ENCODE peak calls at places on chromosomes 3 and 15, in nine cellular contexts. One of them, this sample, is unnamed.

GRCh38 chr3:151011427-151011826 is 38.9 kb upstream of the CLRN1 start:
- DNase-seq in lower lobe of right lung: no peak
- DNase-seq in heart right ventricle: no peak
- DNase-seq in right lobe of liver: no peak
- DNase-seq in CD8-positive, alpha-beta memory T cell: no peak
- DNase-seq in IMR-90: peak
- DNase-seq in fibroblast of lung: peak
- DNase-seq in Peyer's patch: no peak
- DNase-seq in spleen: no peak
- DNase-seq in this sample: no peak

GRCh38 chr3:182092662-182093262 is 381.0 kb downstream of the SOX2 start:
- DNase-seq in lower lobe of right lung: no peak
- DNase-seq in heart right ventricle: no peak
- DNase-seq in right lobe of liver: no peak
- DNase-seq in CD8-positive, alpha-beta memory T cell: no peak
- DNase-seq in IMR-90: no peak
- DNase-seq in fibroblast of lung: peak
- DNase-seq in Peyer's patch: no peak
- DNase-seq in spleen: no peak
- DNase-seq in this sample: no peak

GRCh38 chr3:127792664-127793292 is 29.5 kb downstream of the MGLL start:
- DNase-seq in lower lobe of right lung: no peak
- DNase-seq in heart right ventricle: peak
- DNase-seq in right lobe of liver: no peak
- DNase-seq in CD8-positive, alpha-beta memory T cell: no peak
- DNase-seq in IMR-90: peak
- DNase-seq in fibroblast of lung: peak
- DNase-seq in Peyer's patch: no peak
- DNase-seq in spleen: peak
- DNase-seq in this sample: no peak

GRCh38 chr3:117483839-117484238 is 774.3 kb downstream of the TUSC7 start:
- DNase-seq in lower lobe of right lung: no peak
- DNase-seq in heart right ventricle: no peak
- DNase-seq in right lobe of liver: no peak
- DNase-seq in CD8-positive, alpha-beta memory T cell: no peak
- DNase-seq in IMR-90: no peak
- DNase-seq in fibroblast of lung: no peak
- DNase-seq in Peyer's patch: no peak
- DNase-seq in spleen: no peak
- DNase-seq in this sample: no peak

GRCh38 chr3:11238880-11239279 is 33.3 kb upstream of the ATG7 start:
- DNase-seq in lower lobe of right lung: no peak
- DNase-seq in heart right ventricle: no peak
- DNase-seq in right lobe of liver: no peak
- DNase-seq in CD8-positive, alpha-beta memory T cell: no peak
- DNase-seq in IMR-90: peak
- DNase-seq in fibroblast of lung: peak
- DNase-seq in Peyer's patch: no peak
- DNase-seq in spleen: no peak
- DNase-seq in this sample: no peak

GRCh38 chr3:187987162-187987561 is 166.8 kb upstream of the LPP start:
- DNase-seq in lower lobe of right lung: no peak
- DNase-seq in heart right ventricle: no peak
- DNase-seq in right lobe of liver: no peak
- DNase-seq in CD8-positive, alpha-beta memory T cell: no peak
- DNase-seq in IMR-90: no peak
- DNase-seq in fibroblast of lung: no peak
- DNase-seq in Peyer's patch: no peak
- DNase-seq in spleen: no peak
- DNase-seq in this sample: no peak

GRCh38 chr3:42473083-42473932 is 29.1 kb upstream of the VIPR1 start:
- DNase-seq in lower lobe of right lung: peak
- DNase-seq in heart right ventricle: no peak
- DNase-seq in right lobe of liver: no peak
- DNase-seq in CD8-positive, alpha-beta memory T cell: no peak
- DNase-seq in IMR-90: peak
- DNase-seq in fibroblast of lung: peak
- DNase-seq in Peyer's patch: peak
- DNase-seq in spleen: no peak
- DNase-seq in this sample: no peak

GRCh38 chr3:31880020-31880419 is 101.0 kb downstream of the OSBPL10 start:
- DNase-seq in lower lobe of right lung: peak
- DNase-seq in heart right ventricle: no peak
- DNase-seq in right lobe of liver: no peak
- DNase-seq in CD8-positive, alpha-beta memory T cell: no peak
- DNase-seq in IMR-90: peak
- DNase-seq in fibroblast of lung: no peak
- DNase-seq in Peyer's patch: no peak
- DNase-seq in spleen: no peak
- DNase-seq in this sample: no peak

GRCh38 chr3:120561251-120562045 is 34.7 kb upstream of the NDUFB4 start:
- DNase-seq in lower lobe of right lung: peak
- DNase-seq in heart right ventricle: peak
- DNase-seq in right lobe of liver: peak
- DNase-seq in CD8-positive, alpha-beta memory T cell: peak
- DNase-seq in IMR-90: peak
- DNase-seq in fibroblast of lung: peak
- DNase-seq in Peyer's patch: peak
- DNase-seq in spleen: peak
- DNase-seq in this sample: peak

GRCh38 chr3:33173103-33173502 is 45.5 kb downstream of the SUSD5 start:
- DNase-seq in lower lobe of right lung: no peak
- DNase-seq in heart right ventricle: peak
- DNase-seq in right lobe of liver: no peak
- DNase-seq in CD8-positive, alpha-beta memory T cell: no peak
- DNase-seq in IMR-90: no peak
- DNase-seq in fibroblast of lung: no peak
- DNase-seq in Peyer's patch: no peak
- DNase-seq in spleen: no peak
- DNase-seq in this sample: no peak

GRCh38 chr15:68830141-68830540 is 9.4 kb upstream of the ANP32A start:
- DNase-seq in lower lobe of right lung: no peak
- DNase-seq in heart right ventricle: no peak
- DNase-seq in right lobe of liver: no peak
- DNase-seq in CD8-positive, alpha-beta memory T cell: no peak
- DNase-seq in IMR-90: no peak
- DNase-seq in fibroblast of lung: no peak
- DNase-seq in Peyer's patch: no peak
- DNase-seq in spleen: no peak
- DNase-seq in this sample: no peak

GRCh38 chr3:11655188-11655928 is 11.6 kb upstream of the VGLL4 start:
- DNase-seq in lower lobe of right lung: no peak
- DNase-seq in heart right ventricle: no peak
- DNase-seq in right lobe of liver: no peak
- DNase-seq in CD8-positive, alpha-beta memory T cell: no peak
- DNase-seq in IMR-90: no peak
- DNase-seq in fibroblast of lung: no peak
- DNase-seq in Peyer's patch: no peak
- DNase-seq in spleen: no peak
- DNase-seq in this sample: no peak

DNA sequence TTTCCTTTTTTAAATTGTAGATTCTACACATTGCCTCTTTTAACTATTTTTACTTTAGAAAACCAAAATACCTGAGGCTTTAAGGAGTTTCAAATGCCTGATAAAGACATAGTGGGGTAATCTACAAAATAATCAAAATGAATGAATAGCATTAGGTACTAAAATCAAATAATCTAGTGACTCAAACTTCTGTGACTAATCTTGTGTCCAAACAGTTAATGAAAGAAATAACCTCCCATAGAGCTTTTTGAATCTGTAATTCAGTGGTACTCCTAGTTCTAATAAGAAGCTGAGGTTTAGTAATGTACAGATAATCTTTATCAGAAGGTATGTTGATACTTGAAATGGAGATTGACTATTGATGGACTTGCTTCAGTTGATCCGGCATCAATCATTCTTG is 53.0 kb downstream of the DTWD1 start:
- DNase-seq in lower lobe of right lung: no peak
- DNase-seq in heart right ventricle: no peak
- DNase-seq in right lobe of liver: no peak
- DNase-seq in CD8-positive, alpha-beta memory T cell: no peak
- DNase-seq in IMR-90: no peak
- DNase-seq in fibroblast of lung: no peak
- DNase-seq in Peyer's patch: no peak
- DNase-seq in spleen: no peak
- DNase-seq in this sample: no peak
- H3K27ac ChIP-seq in lower lobe of right lung: no peak
- H3K27ac ChIP-seq in heart right ventricle: no peak
- H3K27ac ChIP-seq in right lobe of liver: no peak
- H3K27ac ChIP-seq in CD8-positive, alpha-beta memory T cell: no peak
- H3K27ac ChIP-seq in IMR-90: no peak
- H3K27ac ChIP-seq in fibroblast of lung: no peak
- H3K27ac ChIP-seq in Peyer's patch: no peak
- H3K27ac ChIP-seq in spleen: no peak
- H3K27ac ChIP-seq in this sample: no peak

GRCh38 chr3:116443096-116443793 is 2.0 kb downstream of the LSAMP start:
- DNase-seq in lower lobe of right lung: no peak
- DNase-seq in heart right ventricle: no peak
- DNase-seq in right lobe of liver: no peak
- DNase-seq in CD8-positive, alpha-beta memory T cell: no peak
- DNase-seq in IMR-90: peak
- DNase-seq in fibroblast of lung: peak
- DNase-seq in Peyer's patch: no peak
- DNase-seq in spleen: no peak
- DNase-seq in this sample: no peak

GRCh38 chr3:116444099-116444700 is 1.1 kb downstream of the LSAMP start:
- DNase-seq in lower lobe of right lung: no peak
- DNase-seq in heart right ventricle: no peak
- DNase-seq in right lobe of liver: no peak
- DNase-seq in CD8-positive, alpha-beta memory T cell: no peak
- DNase-seq in IMR-90: peak
- DNase-seq in fibroblast of lung: peak
- DNase-seq in Peyer's patch: no peak
- DNase-seq in spleen: no peak
- DNase-seq in this sample: no peak

GRCh38 chr3:116441652-116442051 is 3.6 kb downstream of the LSAMP start:
- DNase-seq in lower lobe of right lung: no peak
- DNase-seq in heart right ventricle: no peak
- DNase-seq in right lobe of liver: no peak
- DNase-seq in CD8-positive, alpha-beta memory T cell: no peak
- DNase-seq in IMR-90: no peak
- DNase-seq in fibroblast of lung: peak
- DNase-seq in Peyer's patch: no peak
- DNase-seq in spleen: no peak
- DNase-seq in this sample: no peak

GRCh38 chr3:116440196-116440595 is 5.1 kb downstream of the LSAMP start:
- DNase-seq in lower lobe of right lung: no peak
- DNase-seq in heart right ventricle: no peak
- DNase-seq in right lobe of liver: no peak
- DNase-seq in CD8-positive, alpha-beta memory T cell: no peak
- DNase-seq in IMR-90: peak
- DNase-seq in fibroblast of lung: peak
- DNase-seq in Peyer's patch: no peak
- DNase-seq in spleen: no peak
- DNase-seq in this sample: no peak

DNA sequence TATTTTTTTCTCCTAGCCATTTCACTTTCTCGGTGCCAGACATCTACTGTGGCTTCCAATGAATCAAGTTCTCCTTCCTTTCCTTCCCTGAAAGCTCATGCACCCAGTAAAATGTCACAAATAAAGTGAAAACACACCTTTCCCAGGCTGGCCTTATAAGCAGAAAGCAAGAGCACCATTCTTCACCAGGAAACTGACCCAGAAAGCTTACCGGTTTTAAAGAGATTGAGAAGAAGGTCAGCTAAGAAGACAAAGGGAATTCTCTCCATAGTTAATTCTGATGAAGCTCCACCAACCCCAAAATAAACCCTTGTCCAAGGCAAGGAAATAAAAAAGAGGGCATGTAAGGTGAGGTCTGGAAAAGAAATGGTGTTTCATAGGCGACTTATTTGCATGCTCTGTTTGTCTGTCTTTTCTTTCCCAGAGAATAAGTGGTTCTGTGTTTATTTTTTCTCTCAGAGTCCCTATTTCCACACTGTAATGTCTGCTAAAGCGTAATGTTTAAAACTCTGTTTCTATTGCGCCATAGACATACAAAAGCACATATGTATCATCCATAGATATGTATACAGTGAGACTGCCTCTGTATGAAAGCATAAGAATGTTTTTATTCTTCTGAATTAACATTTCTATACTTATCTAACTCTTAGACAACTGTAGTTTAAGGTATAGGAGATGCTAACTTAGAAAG is 2.8 kb downstream of the LSAMP start:
- DNase-seq in lower lobe of right lung: no peak
- DNase-seq in heart right ventricle: no peak
- DNase-seq in right lobe of liver: no peak
- DNase-seq in CD8-positive, alpha-beta memory T cell: no peak
- DNase-seq in IMR-90: peak
- DNase-seq in fibroblast of lung: no peak
- DNase-seq in Peyer's patch: no peak
- DNase-seq in spleen: no peak
- DNase-seq in this sample: no peak
- H3K4me3 ChIP-seq in lower lobe of right lung: peak
- H3K4me3 ChIP-seq in heart right ventricle: no peak
- H3K4me3 ChIP-seq in right lobe of liver: no peak
- H3K4me3 ChIP-seq in CD8-positive, alpha-beta memory T cell: no peak
- H3K4me3 ChIP-seq in IMR-90: no peak
- H3K4me3 ChIP-seq in fibroblast of lung: no peak
- H3K4me3 ChIP-seq in Peyer's patch: no peak
- H3K4me3 ChIP-seq in spleen: no peak
- H3K4me3 ChIP-seq in this sample: no peak

DNA sequence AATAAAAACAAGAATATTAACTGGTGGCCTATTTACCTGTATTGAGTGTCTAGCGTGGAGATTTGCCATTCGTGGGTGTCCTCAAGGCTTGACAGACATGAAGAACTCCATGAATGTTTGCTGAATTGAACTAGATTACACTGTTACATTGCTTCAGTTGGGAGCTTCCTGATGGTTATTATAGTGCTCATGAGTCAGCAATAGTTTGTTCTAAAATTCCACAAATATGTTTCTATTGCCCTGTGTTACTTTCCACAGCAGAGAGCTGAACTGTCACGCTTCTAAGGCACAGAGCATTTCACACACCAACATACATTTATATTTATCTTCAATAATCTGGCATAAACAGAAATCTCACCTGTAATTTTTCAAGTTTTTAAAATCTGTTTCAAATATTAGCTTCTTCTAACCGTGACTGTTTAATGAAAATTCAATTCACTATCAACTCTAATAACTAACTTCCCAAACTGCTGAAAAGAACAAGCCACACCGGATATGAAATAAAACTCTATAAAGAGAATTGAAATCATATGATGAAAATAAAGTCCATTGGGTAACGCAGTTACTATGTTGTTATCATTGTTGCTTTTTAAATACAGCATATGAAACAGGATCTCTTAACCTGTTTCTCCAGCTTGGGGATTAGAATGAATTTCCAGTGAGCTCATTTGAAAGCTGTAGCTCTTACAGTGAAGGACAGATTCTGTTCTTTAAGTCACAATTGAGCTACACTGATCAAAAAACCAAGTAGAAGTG is 61.2 kb upstream of the MCF2L2 start:
- DNase-seq in lower lobe of right lung: no peak
- DNase-seq in heart right ventricle: no peak
- DNase-seq in right lobe of liver: no peak
- DNase-seq in CD8-positive, alpha-beta memory T cell: no peak
- DNase-seq in IMR-90: peak
- DNase-seq in fibroblast of lung: peak
- DNase-seq in Peyer's patch: no peak
- DNase-seq in spleen: no peak
- DNase-seq in this sample: no peak
- H3K27ac ChIP-seq in lower lobe of right lung: no peak
- H3K27ac ChIP-seq in heart right ventricle: no peak
- H3K27ac ChIP-seq in right lobe of liver: no peak
- H3K27ac ChIP-seq in CD8-positive, alpha-beta memory T cell: no peak
- H3K27ac ChIP-seq in IMR-90: no peak
- H3K27ac ChIP-seq in fibroblast of lung: no peak
- H3K27ac ChIP-seq in Peyer's patch: no peak
- H3K27ac ChIP-seq in spleen: no peak
- H3K27ac ChIP-seq in this sample: no peak

GRCh38 chr3:13045245-13045903 is 27.9 kb downstream of the IQSEC1 start:
- DNase-seq in lower lobe of right lung: peak
- DNase-seq in heart right ventricle: no peak
- DNase-seq in right lobe of liver: no peak
- DNase-seq in CD8-positive, alpha-beta memory T cell: no peak
- DNase-seq in IMR-90: no peak
- DNase-seq in fibroblast of lung: no peak
- DNase-seq in Peyer's patch: no peak
- DNase-seq in spleen: no peak
- DNase-seq in this sample: no peak
- H3K4me3 ChIP-seq in lower lobe of right lung: no peak
- H3K4me3 ChIP-seq in heart right ventricle: no peak
- H3K4me3 ChIP-seq in right lobe of liver: no peak
- H3K4me3 ChIP-seq in CD8-positive, alpha-beta memory T cell: no peak
- H3K4me3 ChIP-seq in IMR-90: no peak
- H3K4me3 ChIP-seq in fibroblast of lung: no peak
- H3K4me3 ChIP-seq in Peyer's patch: no peak
- H3K4me3 ChIP-seq in spleen: no peak
- H3K4me3 ChIP-seq in this sample: no peak

This sample was measured in naive thymus-derived CD4-positive, alpha-beta T cell.